ENCODE peak calls at places on chromosomes 7 and 10, in four cellular contexts. One of them, this sample, is unnamed.

GRCh38 chr7:36474283-36475010 is 84.8 kb downstream of the ANLN start:
- DNase-seq in naive thymus-derived CD4-positive, alpha-beta T cell: no peak
- DNase-seq in neural crest cell: no peak
- DNase-seq in KG1: peak; percentile 56
- DNase-seq in this sample: no peak

GRCh38 chr7:147879116-147879750 is 711.3 kb upstream of the C7orf33 start:
- DNase-seq in naive thymus-derived CD4-positive, alpha-beta T cell: no peak
- DNase-seq in neural crest cell: no peak
- DNase-seq in KG1: no peak
- DNase-seq in this sample: no peak

GRCh38 chr10:87642988-87643387 is 16.7 kb upstream of the PAPSS2 start:
- DNase-seq in naive thymus-derived CD4-positive, alpha-beta T cell: no peak
- DNase-seq in neural crest cell: no peak
- DNase-seq in KG1: no peak
- DNase-seq in this sample: no peak

GRCh38 chr10:62916157-62916603 is 100.0 kb upstream of the EGR2 start:
- DNase-seq in naive thymus-derived CD4-positive, alpha-beta T cell: no peak
- DNase-seq in neural crest cell: no peak
- DNase-seq in KG1: no peak
- DNase-seq in this sample: no peak

GRCh38 chr7:18829101-18829486 is 288.3 kb downstream of the TWIST1 start:
- DNase-seq in naive thymus-derived CD4-positive, alpha-beta T cell: no peak
- DNase-seq in neural crest cell: no peak
- DNase-seq in KG1: no peak
- DNase-seq in this sample: no peak

GRCh38 chr7:77484785-77485184 is 52.3 kb upstream of the PTPN12 start:
- DNase-seq in naive thymus-derived CD4-positive, alpha-beta T cell: no peak
- DNase-seq in neural crest cell: no peak
- DNase-seq in KG1: no peak
- DNase-seq in this sample: no peak

GRCh38 chr10:86390337-86391120 is 23.9 kb upstream of the GRID1 start:
- DNase-seq in naive thymus-derived CD4-positive, alpha-beta T cell: no peak
- DNase-seq in neural crest cell: no peak
- DNase-seq in KG1: no peak
- DNase-seq in this sample: no peak

GRCh38 chr10:122457934-122458333 is 3.4 kb upstream of the HTRA1 start:
- DNase-seq in naive thymus-derived CD4-positive, alpha-beta T cell: no peak
- DNase-seq in neural crest cell: no peak
- DNase-seq in KG1: no peak
- DNase-seq in this sample: no peak

GRCh38 chr7:156232931-156233705 is 407.5 kb upstream of the RNF32 start:
- DNase-seq in naive thymus-derived CD4-positive, alpha-beta T cell: no peak
- DNase-seq in neural crest cell: no peak
- DNase-seq in KG1: no peak
- DNase-seq in this sample: no peak

GRCh38 chr7:159122276-159122675 is 22.4 kb downstream of the VIPR2 start:
- DNase-seq in naive thymus-derived CD4-positive, alpha-beta T cell: no peak
- DNase-seq in neural crest cell: no peak
- DNase-seq in KG1: no peak
- DNase-seq in this sample: no peak

GRCh38 chr7:65953890-65954289 is 28.1 kb downstream of the GUSB start:
- DNase-seq in naive thymus-derived CD4-positive, alpha-beta T cell: no peak
- DNase-seq in neural crest cell: no peak
- DNase-seq in KG1: no peak
- DNase-seq in this sample: no peak

GRCh38 chr7:47968852-47969774 is 10.3 kb downstream of the HUS1 start:
- DNase-seq in naive thymus-derived CD4-positive, alpha-beta T cell: peak; percentile 34
- DNase-seq in neural crest cell: peak; percentile 82
- DNase-seq in KG1: peak; percentile 3
- DNase-seq in this sample: peak; percentile 32